ENCODE peak calls at places on chromosomes 7 and 10, in ten cellular contexts. W, O, Q, A, V, R, I, T, N and M are unnamed samples.

GRCh38 chr7:127995157-127995865 is 35.9 kb downstream of the LRRC4 start:
- DNase-seq in W (no peak), O (no peak), Q (no peak), A (no peak), V (no peak), R (no peak), I (no peak), T (no peak), N (no peak), M (no peak)

GRCh38 chr10:70312972-70313371 is 29.2 kb upstream of the NPFFR1 start:
- DNase-seq in W (no peak), O (no peak), Q (no peak), A (no peak), V (peak), R (no peak), I (no peak), T (no peak), N (no peak), M (no peak)

GRCh38 chr10:18400911-18401260 is 250.5 kb downstream of the NSUN6 start:
- DNase-seq in W (no peak), O (no peak), Q (no peak), A (peak), V (no peak), R (no peak), I (no peak), T (no peak), N (no peak), M (peak)

GRCh38 chr7:151868805-151869188 is 8.1 kb downstream of the PRKAG2 start:
- DNase-seq in W (no peak), O (no peak), Q (no peak), A (no peak), V (no peak), R (no peak), I (no peak), T (no peak), N (no peak), M (no peak)

GRCh38 chr7:28406192-28406591 is 6.1 kb upstream of the CREB5 start:
- DNase-seq in W (no peak), O (no peak), Q (no peak), A (peak), V (no peak), R (no peak), I (no peak), T (no peak), N (no peak), M (no peak)

GRCh38 chr7:76108540-76109233 is 60.8 kb downstream of the MDH2 start:
- DNase-seq in W (peak), O (no peak), Q (peak), A (no peak), V (no peak), R (peak), I (no peak), T (no peak), N (no peak), M (peak)

GRCh38 chr10:52755297-52756062 is 17.1 kb downstream of the MBL2 start:
- DNase-seq in W (no peak), O (no peak), Q (peak), A (no peak), V (no peak), R (no peak), I (no peak), T (no peak), N (no peak), M (peak)

GRCh38 chr7:155069992-155070827 is at the start of gene HTR5A:
- DNase-seq in W (peak), O (peak), Q (peak), A (peak), V (peak), R (peak), I (peak), T (peak), N (peak), M (peak)

GRCh38 chr10:124530816-124531215 is 69.2 kb downstream of the LHPP start:
- DNase-seq in W (no peak), O (no peak), Q (no peak), A (no peak), V (no peak), R (no peak), I (no peak), T (no peak), N (no peak), M (no peak)

GRCh38 chr10:130301026-130301892 is 165.1 kb downstream of the GLRX3 start:
- DNase-seq in W (no peak), O (no peak), Q (no peak), A (no peak), V (peak), R (no peak), I (peak), T (no peak), N (no peak), M (no peak)

GRCh38 chr7:100691676-100692577 is 2.1 kb downstream of the GIGYF1 start:
- DNase-seq in W (peak), O (no peak), Q (peak), A (peak), V (peak), R (peak), I (peak), T (peak), N (peak), M (peak)

GRCh38 chr10:79482721-79483120 is 29.6 kb upstream of the EIF5AL1 start:
- DNase-seq in W (no peak), O (no peak), Q (no peak), A (no peak), V (no peak), R (no peak), I (no peak), T (no peak), N (no peak), M (no peak)

GRCh38 chr10:52879181-52879607 is 106.6 kb upstream of the MBL2 start:
- DNase-seq in W (no peak), O (no peak), Q (no peak), A (no peak), V (no peak), R (no peak), I (no peak), T (no peak), N (no peak), M (no peak)

GRCh38 chr7:141701489-141702046 is 398 bp downstream of the DENND11 start:
- DNase-seq in W (peak), O (peak), Q (no peak), A (peak), V (peak), R (peak), I (peak), T (peak), N (peak), M (peak)

GRCh38 chr10:121862624-121863023 is 65.2 kb downstream of the ATE1 start:
- DNase-seq in W (no peak), O (no peak), Q (no peak), A (no peak), V (no peak), R (no peak), I (no peak), T (no peak), N (no peak), M (no peak)

GRCh38 chr7:103857435-103857834 is 132.0 kb downstream of the RELN start:
- DNase-seq in W (no peak), O (no peak), Q (no peak), A (peak), V (no peak), R (no peak), I (no peak), T (no peak), N (no peak), M (no peak)

GRCh38 chr7:105581066-105581811 is at the start of gene EFCAB10:
- DNase-seq in W (no peak), O (no peak), Q (peak), A (peak), V (peak), R (peak), I (peak), T (peak), N (peak), M (peak)

GRCh38 chr10:132058111-132058745 is 7.5 kb upstream of the JAKMIP3 start:
- DNase-seq in W (peak), O (no peak), Q (no peak), A (no peak), V (peak), R (no peak), I (no peak), T (no peak), N (no peak), M (no peak)

GRCh38 chr7:1712907-1713501 is 42.9 kb downstream of the ELFN1 start:
- DNase-seq in W (no peak), O (no peak), Q (no peak), A (no peak), V (peak), R (no peak), I (no peak), T (no peak), N (no peak), M (no peak)

GRCh38 chr10:32253821-32254220 is 93.1 kb downstream of the EPC1 start:
- DNase-seq in W (no peak), O (no peak), Q (no peak), A (peak), V (no peak), R (no peak), I (no peak), T (no peak), N (no peak), M (no peak)

GRCh38 chr7:140005754-140006503 is 56.8 kb downstream of the PARP12 start:
- DNase-seq in W (peak), O (no peak), Q (peak), A (peak), V (peak), R (no peak), I (no peak), T (no peak), N (no peak), M (no peak)

GRCh38 chr10:14701466-14701865 is 73.2 kb downstream of the FAM107B start:
- DNase-seq in W (no peak), O (no peak), Q (no peak), A (no peak), V (no peak), R (no peak), I (no peak), T (no peak), N (no peak), M (no peak)

GRCh38 chr7:34181271-34181958 is 276.1 kb downstream of the BMPER start:
- DNase-seq in W (no peak), O (no peak), Q (no peak), A (no peak), V (no peak), R (no peak), I (no peak), T (no peak), N (no peak), M (no peak)

GRCh38 chr7:128081351-128081750 is 50.1 kb upstream of the LRRC4 start:
- DNase-seq in W (no peak), O (no peak), Q (no peak), A (no peak), V (no peak), R (no peak), I (no peak), T (no peak), N (no peak), M (no peak)

GRCh38 chr10:123512881-123513822 is 153.0 kb upstream of the GPR26 start:
- DNase-seq in W (no peak), O (no peak), Q (no peak), A (no peak), V (no peak), R (no peak), I (no peak), T (no peak), N (no peak), M (no peak)

GRCh38 chr7:112001089-112001826 is 204.9 kb downstream of the DOCK4 start:
- DNase-seq in W (no peak), O (no peak), Q (peak), A (no peak), V (no peak), R (no peak), I (no peak), T (no peak), N (no peak), M (no peak)

GRCh38 chr10:62761115-62761514 is 43.4 kb upstream of the ADO start:
- DNase-seq in W (no peak), O (no peak), Q (no peak), A (no peak), V (no peak), R (no peak), I (no peak), T (no peak), N (no peak), M (no peak)

GRCh38 chr7:83677180-83677866 is 28.4 kb upstream of the SEMA3E start:
- DNase-seq in W (no peak), O (no peak), Q (no peak), A (no peak), V (no peak), R (peak), I (no peak), T (no peak), N (no peak), M (no peak)
- TF ChIP-seq POLR2AphosphoS5 in W (peak), O (no peak), Q (no peak), A (no peak), V (no peak), R (no peak), I (no peak), T (no peak), N (no peak), M (no peak)

DNA sequence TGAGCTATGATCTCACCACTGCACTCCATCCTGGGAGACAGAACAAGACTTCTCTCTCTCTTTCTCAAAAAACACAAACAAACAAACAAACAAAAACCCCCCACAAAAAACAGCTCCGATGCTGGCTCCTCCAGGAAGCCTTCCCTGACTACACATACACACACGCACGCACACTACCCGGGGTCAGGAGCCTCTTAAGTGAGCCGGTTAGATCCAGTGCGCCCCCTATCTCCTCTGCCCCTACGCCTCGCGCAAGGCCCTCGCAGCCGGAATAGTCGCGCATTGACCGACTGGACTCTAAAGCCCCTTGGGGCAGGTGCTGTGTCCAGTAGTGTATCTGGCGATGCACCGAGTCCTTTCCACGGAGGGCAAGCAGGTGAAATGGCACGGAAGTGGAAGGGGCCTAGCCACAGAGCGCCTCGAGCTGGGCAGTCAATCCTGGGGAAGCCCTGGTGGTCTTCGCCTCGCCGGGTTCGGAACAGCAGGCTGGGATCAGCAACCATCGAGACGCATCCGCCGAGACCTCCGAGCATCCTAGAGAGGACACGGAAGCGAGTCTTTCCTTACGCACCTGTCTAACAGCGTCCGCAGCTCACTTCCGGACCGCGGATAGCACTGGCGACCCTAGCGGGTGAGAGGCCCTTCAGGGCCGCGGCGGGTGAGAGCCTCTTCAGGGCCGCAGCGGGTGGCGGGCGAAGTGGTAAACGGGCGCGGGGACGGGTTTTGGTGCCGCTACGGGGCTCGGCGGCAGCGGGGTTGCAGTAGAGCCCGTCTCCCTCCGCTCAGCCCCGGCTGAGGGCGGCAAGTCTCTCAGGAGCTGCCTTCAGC is at the start of gene ZSCAN25:
- DNase-seq in W (peak), O (peak), Q (peak), A (peak), V (peak), R (peak), I (peak), T (peak), N (peak), M (peak)
- TF ChIP-seq POLR2AphosphoS5 in W (peak), O (peak), Q (peak), A (peak), V (peak), R (peak), I (peak), T (peak), N (peak), M (peak)

DNA sequence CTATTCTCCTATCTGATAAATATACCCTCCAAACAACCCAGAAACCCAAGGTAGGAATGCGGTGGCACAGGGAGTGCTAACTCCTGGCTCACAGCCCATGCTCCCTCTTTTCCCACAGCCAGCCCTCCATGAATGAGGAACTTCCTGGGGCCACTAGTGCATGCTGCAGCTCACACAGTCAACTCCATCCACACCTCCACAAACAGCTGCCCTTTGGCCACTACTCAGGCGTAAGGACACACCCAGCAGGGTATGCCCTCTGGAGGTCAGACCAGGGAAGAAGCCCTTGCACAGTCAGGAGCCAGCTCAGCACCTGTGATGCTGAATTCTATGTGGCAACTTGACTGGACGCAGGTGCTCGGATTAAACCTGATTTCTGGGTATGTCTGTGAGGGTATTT is 85.2 kb upstream of the PIK3CG start:
- DNase-seq in W (no peak), O (no peak), Q (peak), A (peak), V (no peak), R (peak), I (no peak), T (no peak), N (no peak), M (peak)
- TF ChIP-seq POLR2AphosphoS5 in W (no peak), O (no peak), Q (no peak), A (no peak), V (no peak), R (no peak), I (no peak), T (no peak), N (no peak), M (no peak)

GRCh38 chr7:18125536-18125935 is 97.9 kb upstream of the PRPS1L1 start:
- DNase-seq in W (no peak), O (no peak), Q (no peak), A (no peak), V (no peak), R (no peak), I (no peak), T (no peak), N (no peak), M (no peak)
- TF ChIP-seq POLR2AphosphoS5 in W (no peak), O (no peak), Q (no peak), A (no peak), V (no peak), R (no peak), I (no peak), T (no peak), N (no peak), M (no peak)

GRCh38 chr7:143283344-143283743 is 1.4 kb upstream of the TMEM139 start:
- DNase-seq in W (no peak), O (no peak), Q (no peak), A (no peak), V (no peak), R (no peak), I (no peak), T (no peak), N (no peak), M (peak)

GRCh38 chr7:143280160-143280559 is 4.6 kb upstream of the TMEM139 start:
- DNase-seq in W (no peak), O (no peak), Q (no peak), A (no peak), V (no peak), R (no peak), I (no peak), T (no peak), N (no peak), M (no peak)

GRCh38 chr7:143282124-143282523 is 2.6 kb upstream of the TMEM139 start:
- DNase-seq in W (no peak), O (no peak), Q (no peak), A (no peak), V (no peak), R (no peak), I (no peak), T (no peak), N (no peak), M (no peak)

GRCh38 chr7:143281529-143281928 is 3.2 kb upstream of the TMEM139 start:
- DNase-seq in W (no peak), O (no peak), Q (no peak), A (no peak), V (no peak), R (no peak), I (no peak), T (no peak), N (no peak), M (no peak)

GRCh38 chr7:143279186-143280098 is 5.3 kb upstream of the TMEM139 start:
- DNase-seq in W (no peak), O (no peak), Q (peak), A (no peak), V (no peak), R (no peak), I (no peak), T (no peak), N (no peak), M (no peak)
- TF ChIP-seq POLR2AphosphoS5 in W (no peak), O (no peak), Q (no peak), A (no peak), V (no peak), R (no peak), I (no peak), T (no peak), N (no peak), M (no peak)

GRCh38 chr10:28623483-28623882 is 53.8 kb upstream of the BAMBI start:
- DNase-seq in W (no peak), O (no peak), Q (no peak), A (no peak), V (no peak), R (no peak), I (no peak), T (no peak), N (no peak), M (no peak)

GRCh38 chr10:28627102-28627501 is 50.2 kb upstream of the BAMBI start:
- DNase-seq in W (no peak), O (no peak), Q (no peak), A (no peak), V (no peak), R (no peak), I (no peak), T (no peak), N (no peak), M (no peak)

GRCh38 chr10:28628184-28628893 is 49.0 kb upstream of the BAMBI start:
- DNase-seq in W (peak), O (no peak), Q (peak), A (peak), V (peak), R (peak), I (no peak), T (peak), N (peak), M (peak)

GRCh38 chr10:28620251-28620650 is 57.1 kb upstream of the BAMBI start:
- DNase-seq in W (no peak), O (no peak), Q (no peak), A (no peak), V (no peak), R (no peak), I (no peak), T (no peak), N (no peak), M (no peak)

GRCh38 chr10:28624351-28624750 is 53.0 kb upstream of the BAMBI start:
- DNase-seq in W (no peak), O (no peak), Q (no peak), A (no peak), V (no peak), R (no peak), I (no peak), T (no peak), N (no peak), M (no peak)
- TF ChIP-seq POLR2AphosphoS5 in W (peak), O (peak), Q (no peak), A (peak), V (peak), R (no peak), I (no peak), T (no peak), N (no peak), M (no peak)

DNA sequence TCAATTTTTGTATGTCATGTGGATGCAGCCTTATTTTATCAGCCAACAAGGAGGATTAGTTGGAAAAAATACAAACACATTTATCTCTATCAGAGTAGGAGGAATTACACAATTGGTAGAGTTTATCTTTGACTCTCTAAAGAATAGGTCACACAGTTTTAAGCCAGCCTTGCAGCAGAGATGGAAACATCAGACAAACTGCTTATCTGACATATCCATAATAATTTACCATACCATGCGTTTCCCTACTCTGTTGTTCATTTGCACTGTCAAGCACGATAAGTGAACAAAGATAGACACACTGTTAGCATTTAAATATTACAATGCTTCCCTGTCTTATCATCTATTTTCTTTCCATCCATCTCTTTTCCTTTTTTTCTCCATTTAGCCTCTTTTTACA is 283.7 kb upstream of the SMIM30 start:
- DNase-seq in W (no peak), O (no peak), Q (no peak), A (no peak), V (no peak), R (no peak), I (no peak), T (no peak), N (no peak), M (no peak)
- TF ChIP-seq POLR2AphosphoS5 in W (no peak), O (no peak), Q (no peak), A (no peak), V (no peak), R (no peak), I (no peak), T (no peak), N (no peak), M (no peak)